ENCODE peak calls at places on chromosomes 1 and 21, in five cellular contexts. One of them, this sample, is unnamed.
A peak's percentile ranks its signal among the peaks of the same experiment; 100 is the strongest.

GRCh38 chr1:43716559-43717281 is 9.4 kb downstream of the ST3GAL3 start:
- DNase-seq in tibial nerve: no peak
- DNase-seq in sigmoid colon: no peak
- DNase-seq in NCI-H1436: no peak
- DNase-seq in naive thymus-derived CD8-positive, alpha-beta T cell: no peak
- DNase-seq in this sample: peak; percentile 35

GRCh38 chr1:47578862-47579419 is 141.1 kb downstream of the FOXD2 start:
- DNase-seq in tibial nerve: peak; percentile 50
- DNase-seq in naive thymus-derived CD8-positive, alpha-beta T cell: no peak
- DNase-seq in sigmoid colon: no peak
- DNase-seq in NCI-H1436: no peak
- DNase-seq in this sample: no peak

GRCh38 chr1:184755226-184756065 is 788 bp upstream of the EDEM3 start:
- DNase-seq in tibial nerve: peak; percentile 13
- DNase-seq in naive thymus-derived CD8-positive, alpha-beta T cell: no peak
- DNase-seq in NCI-H1436: no peak
- DNase-seq in sigmoid colon: no peak
- DNase-seq in this sample: no peak

GRCh38 chr21:42486551-42486950 is 9.5 kb downstream of the RSPH1 start:
- DNase-seq in sigmoid colon: no peak
- DNase-seq in tibial nerve: no peak
- DNase-seq in NCI-H1436: no peak
- DNase-seq in naive thymus-derived CD8-positive, alpha-beta T cell: no peak
- DNase-seq in this sample: no peak

GRCh38 chr1:109397451-109398342 is at the start of gene SORT1:
- DNase-seq in tibial nerve: peak; percentile 60
- DNase-seq in sigmoid colon: peak; percentile 95
- DNase-seq in naive thymus-derived CD8-positive, alpha-beta T cell: peak; percentile 86
- DNase-seq in NCI-H1436: peak; percentile 93
- DNase-seq in this sample: peak; percentile 56

GRCh38 chr21:23593582-23593981 is 2013.7 kb downstream of the MRPL39 start:
- DNase-seq in sigmoid colon: no peak
- DNase-seq in naive thymus-derived CD8-positive, alpha-beta T cell: no peak
- DNase-seq in NCI-H1436: no peak
- DNase-seq in tibial nerve: no peak
- DNase-seq in this sample: no peak

GRCh38 chr1:1066403-1067283 is 7.5 kb downstream of the RNF223 start:
- DNase-seq in naive thymus-derived CD8-positive, alpha-beta T cell: no peak
- DNase-seq in tibial nerve: no peak
- DNase-seq in NCI-H1436: no peak
- DNase-seq in sigmoid colon: no peak
- DNase-seq in this sample: no peak

GRCh38 chr1:25080294-25081209 is 150.5 kb upstream of the RUNX3 start:
- DNase-seq in sigmoid colon: peak; percentile 36
- DNase-seq in NCI-H1436: no peak
- DNase-seq in tibial nerve: no peak
- DNase-seq in naive thymus-derived CD8-positive, alpha-beta T cell: no peak
- DNase-seq in this sample: no peak

GRCh38 chr1:9529190-9529589 is 10.1 kb upstream of the SLC25A33 start:
- DNase-seq in tibial nerve: no peak
- DNase-seq in naive thymus-derived CD8-positive, alpha-beta T cell: no peak
- DNase-seq in sigmoid colon: no peak
- DNase-seq in NCI-H1436: peak; percentile 71
- DNase-seq in this sample: no peak

GRCh38 chr1:2348346-2349275 is 42.7 kb downstream of the MORN1 start:
- DNase-seq in naive thymus-derived CD8-positive, alpha-beta T cell: peak; percentile 40
- DNase-seq in NCI-H1436: no peak
- DNase-seq in tibial nerve: no peak
- DNase-seq in sigmoid colon: peak; percentile 53
- DNase-seq in this sample: no peak

GRCh38 chr1:156160744-156161181 is 7.4 kb downstream of the SEMA4A start:
- DNase-seq in naive thymus-derived CD8-positive, alpha-beta T cell: peak; percentile 84
- DNase-seq in tibial nerve: peak; percentile 88
- DNase-seq in NCI-H1436: no peak
- DNase-seq in sigmoid colon: peak; percentile 95
- DNase-seq in this sample: peak; percentile 92

GRCh38 chr1:90000934-90001676 is 6.2 kb downstream of the ZNF326 start:
- DNase-seq in naive thymus-derived CD8-positive, alpha-beta T cell: no peak
- DNase-seq in sigmoid colon: no peak
- DNase-seq in tibial nerve: no peak
- DNase-seq in NCI-H1436: no peak
- DNase-seq in this sample: no peak

GRCh38 chr21:41429305-41429704 is 3.3 kb downstream of the MX1 start:
- DNase-seq in naive thymus-derived CD8-positive, alpha-beta T cell: no peak
- DNase-seq in NCI-H1436: no peak
- DNase-seq in sigmoid colon: no peak
- DNase-seq in tibial nerve: no peak
- DNase-seq in this sample: no peak

GRCh38 chr21:44653656-44654575 is 543 bp downstream of the KRTAP12-4 start:
- DNase-seq in sigmoid colon: no peak
- DNase-seq in tibial nerve: no peak
- DNase-seq in naive thymus-derived CD8-positive, alpha-beta T cell: peak; percentile 89
- DNase-seq in NCI-H1436: no peak
- DNase-seq in this sample: no peak

GRCh38 chr1:218351617-218352438 is 6.7 kb downstream of the TGFB2 start:
- DNase-seq in NCI-H1436: no peak
- DNase-seq in naive thymus-derived CD8-positive, alpha-beta T cell: no peak
- DNase-seq in sigmoid colon: peak; percentile 82
- DNase-seq in tibial nerve: no peak
- DNase-seq in this sample: no peak

GRCh38 chr1:160834945-160835565 is 27.6 kb downstream of the CD244 start:
- DNase-seq in naive thymus-derived CD8-positive, alpha-beta T cell: no peak
- DNase-seq in tibial nerve: peak; percentile 23
- DNase-seq in sigmoid colon: no peak
- DNase-seq in NCI-H1436: peak; percentile 11
- DNase-seq in this sample: no peak

This sample was measured in D721Med.